ENCODE peak calls at places on chromosomes 5 and 9, in four cellular contexts. A is CD8-positive, alpha-beta T cell; K is right lobe of liver; N is colonic mucosa. M is an unnamed sample.

GRCh38 chr9:122016789-122017188 is 76.3 kb downstream of the TTLL11 start:
- DNase-seq in A (no peak), K (no peak), N (no peak), M (no peak)

GRCh38 chr9:130769004-130769403 is 66.0 kb upstream of the ABL1 start:
- DNase-seq in A (no peak), K (no peak), N (no peak), M (no peak)

GRCh38 chr5:87827561-87827960 is 414.8 kb upstream of the CCNH start:
- DNase-seq in A (no peak), K (no peak), N (no peak), M (no peak)

GRCh38 chr5:42636425-42636824 is 120.2 kb upstream of the CCDC152 start:
- DNase-seq in A (no peak), K (no peak), N (no peak), M (no peak)

GRCh38 chr5:137412136-137412535 is 87.0 kb downstream of the SPOCK1 start:
- DNase-seq in A (no peak), K (no peak), N (no peak), M (no peak)

GRCh38 chr5:15926586-15926985 is 253.0 kb downstream of the MARCHF11 start:
- DNase-seq in A (no peak), K (no peak), N (no peak), M (no peak)

GRCh38 chr5:23208959-23209431 is 298.4 kb upstream of the PRDM9 start:
- DNase-seq in A (no peak), K (no peak), N (no peak), M (no peak)

GRCh38 chr5:61332369-61332745 is 299 bp downstream of the ZSWIM6 start:
- DNase-seq in A (peak), K (peak), N (no peak), M (peak)

GRCh38 chr9:116899337-116900006 is 212.4 kb downstream of the TRIM32 start:
- DNase-seq in A (no peak), K (no peak), N (no peak), M (no peak)

GRCh38 chr5:16392718-16393117 is 72.9 kb downstream of the ZNF622 start:
- DNase-seq in A (no peak), K (no peak), N (no peak), M (no peak)

GRCh38 chr5:78360674-78361225 is 333 bp downstream of the SCAMP1 start:
- DNase-seq in A (peak), K (peak), N (peak), M (peak)

GRCh38 chr5:173573126-173573960 is 43.1 kb downstream of the BOD1 start:
- DNase-seq in A (peak), K (peak), N (peak), M (no peak)

GRCh38 chr5:143552680-143553079 is 149.2 kb upstream of the NR3C1 start:
- DNase-seq in A (no peak), K (no peak), N (no peak), M (no peak)

GRCh38 chr5:143551765-143552164 is 148.3 kb upstream of the NR3C1 start:
- DNase-seq in A (no peak), K (no peak), N (no peak), M (no peak)

GRCh38 chr5:143557061-143557818 is 153.8 kb upstream of the NR3C1 start:
- DNase-seq in A (no peak), K (no peak), N (no peak), M (no peak)

GRCh38 chr5:143554918-143555477 is 151.5 kb upstream of the NR3C1 start:
- DNase-seq in A (no peak), K (no peak), N (no peak), M (no peak)

GRCh38 chr5:143554194-143554717 is 150.8 kb upstream of the NR3C1 start:
- DNase-seq in A (no peak), K (no peak), N (no peak), M (no peak)
- H3K4me3 ChIP-seq in A (no peak), K (no peak), N (no peak), M (no peak)

DNA sequence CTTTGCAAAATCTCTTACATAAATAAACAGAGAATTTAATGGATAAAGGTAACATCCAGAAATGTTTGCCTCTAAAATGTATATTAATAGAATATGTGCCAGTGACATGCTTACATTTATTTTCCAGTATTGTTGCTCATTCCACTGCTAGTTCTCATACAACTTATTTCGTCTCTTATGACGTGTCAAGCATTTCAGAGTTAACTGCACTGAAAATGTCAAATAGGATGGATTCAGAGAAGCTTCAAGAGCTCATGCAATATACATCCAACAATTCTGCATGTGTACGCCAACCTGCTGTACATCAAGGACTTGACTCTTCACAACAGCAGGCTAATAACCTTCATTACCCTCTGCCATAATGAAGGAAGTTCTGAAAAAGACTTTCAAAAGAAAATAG is 386.2 kb upstream of the IZUMO3 start:
- DNase-seq in A (no peak), K (no peak), N (no peak), M (no peak)
- H3K27ac ChIP-seq in A (no peak), K (no peak), N (no peak), M (no peak)

GRCh38 chr9:112325127-112325526 is 8.3 kb downstream of the PTBP3 start:
- DNase-seq in A (no peak), K (no peak), N (no peak), M (no peak)

GRCh38 chr9:112326194-112326593 is 7.2 kb downstream of the PTBP3 start:
- DNase-seq in A (no peak), K (no peak), N (no peak), M (no peak)

GRCh38 chr9:112328545-112328944 is 4.9 kb downstream of the PTBP3 start:
- DNase-seq in A (no peak), K (no peak), N (no peak), M (no peak)

GRCh38 chr9:112325600-112325999 is 7.8 kb downstream of the PTBP3 start:
- DNase-seq in A (no peak), K (no peak), N (no peak), M (no peak)

DNA sequence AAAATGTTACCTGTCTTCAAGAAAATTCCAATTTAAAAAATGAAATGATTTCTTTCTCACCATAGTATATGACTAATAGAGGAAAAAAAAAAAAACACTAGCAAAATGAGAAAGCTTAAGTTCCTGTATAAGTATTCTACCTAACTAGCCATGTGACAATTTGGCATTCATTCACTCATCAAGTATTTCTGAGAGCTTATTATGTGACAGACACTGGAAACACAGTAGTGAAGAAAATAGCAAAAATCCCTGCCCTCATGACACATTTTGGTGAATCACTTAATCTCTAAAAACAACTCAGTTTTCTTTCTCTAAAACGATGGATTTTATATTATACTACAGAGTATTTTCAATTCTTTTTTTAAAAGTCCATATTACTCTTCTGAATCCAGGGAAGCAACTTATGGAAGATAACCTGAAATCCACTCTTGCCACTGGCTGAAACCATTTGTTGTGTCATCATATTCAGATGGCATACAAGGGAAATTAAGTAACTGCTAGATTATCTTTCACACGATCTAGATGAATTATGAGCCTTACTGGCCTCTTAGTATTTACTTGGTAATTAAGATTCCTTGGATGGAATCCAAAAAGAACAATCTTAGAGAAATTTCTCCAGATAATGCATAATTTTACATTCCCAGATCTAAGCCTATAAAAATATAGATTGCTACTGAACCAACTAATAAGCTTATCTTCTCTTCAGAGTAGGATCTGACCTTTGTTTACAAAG is 5.5 kb downstream of the PTBP3 start:
- DNase-seq in A (no peak), K (no peak), N (no peak), M (no peak)
- TF ChIP-seq CTCF in A (no peak), K (no peak), N (no peak), M (no peak)

GRCh38 chr9:9904021-9904420 is 708.8 kb downstream of the PTPRD start:
- DNase-seq in A (no peak), K (no peak), N (no peak), M (no peak)

DNA sequence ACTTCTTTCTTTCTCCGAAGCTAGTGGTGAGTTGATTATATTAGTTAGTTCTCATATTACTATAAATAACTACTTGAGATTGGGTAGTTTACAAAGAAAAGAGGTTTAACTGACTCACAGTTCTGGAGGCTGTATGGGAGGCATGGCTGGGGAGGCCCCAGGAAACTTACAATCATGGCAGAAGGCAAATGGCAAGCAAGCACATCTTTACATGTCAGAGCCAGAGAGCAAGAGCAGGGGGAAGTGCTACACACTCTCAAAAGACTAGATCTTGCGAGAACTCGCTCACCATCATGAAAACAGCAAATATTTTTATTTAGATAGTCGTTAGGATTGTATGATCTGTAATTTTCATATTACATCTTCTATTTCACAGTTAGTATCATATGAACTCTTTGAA is 711.2 kb downstream of the PTPRD start:
- DNase-seq in A (no peak), K (no peak), N (no peak), M (no peak)
- H3K4me3 ChIP-seq in A (no peak), K (no peak), N (no peak), M (no peak)

GRCh38 chr5:170681013-170681433 is 102.5 kb upstream of the GABRP start:
- DNase-seq in A (peak), K (no peak), N (no peak), M (no peak)
- H3K27ac ChIP-seq in A (no peak), K (no peak), N (no peak), M (no peak)

GRCh38 chr5:59296317-59297264 is 596.9 kb downstream of the PDE4D start:
- DNase-seq in A (no peak), K (no peak), N (no peak), M (no peak)

GRCh38 chr5:59299006-59299405 is 594.5 kb downstream of the PDE4D start:
- DNase-seq in A (no peak), K (no peak), N (no peak), M (no peak)

GRCh38 chr5:59300930-59301329 is 592.6 kb downstream of the PDE4D start:
- DNase-seq in A (no peak), K (no peak), N (no peak), M (no peak)

GRCh38 chr5:59301727-59302126 is 591.8 kb downstream of the PDE4D start:
- DNase-seq in A (no peak), K (no peak), N (no peak), M (no peak)
- TF ChIP-seq CTCF in A (no peak), K (no peak), N (no peak), M (no peak)

DNA sequence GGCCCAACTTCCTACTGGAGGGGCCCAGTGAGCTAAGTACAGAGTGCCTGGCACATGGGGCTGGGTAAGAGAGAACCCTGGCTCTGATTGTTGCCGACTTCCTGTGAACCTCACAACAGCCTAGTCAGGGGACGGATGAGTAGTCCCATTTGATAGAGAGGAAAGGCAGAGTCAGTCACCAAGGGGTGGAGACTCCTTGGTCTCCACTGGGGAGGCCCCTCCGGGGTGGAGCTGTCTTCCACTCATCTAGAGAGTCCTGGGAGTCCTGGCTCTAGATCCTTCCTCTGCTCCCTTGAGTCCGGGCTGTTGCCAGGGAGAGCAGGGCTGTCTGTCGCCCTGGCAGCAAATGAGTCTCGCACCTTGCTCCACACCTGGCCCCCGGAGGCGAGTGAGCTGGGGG is 8.0 kb downstream of the GRK6 start:
- DNase-seq in A (peak), K (no peak), N (no peak), M (no peak)
- H3K4me3 ChIP-seq in A (peak), K (no peak), N (no peak), M (no peak)

DNA sequence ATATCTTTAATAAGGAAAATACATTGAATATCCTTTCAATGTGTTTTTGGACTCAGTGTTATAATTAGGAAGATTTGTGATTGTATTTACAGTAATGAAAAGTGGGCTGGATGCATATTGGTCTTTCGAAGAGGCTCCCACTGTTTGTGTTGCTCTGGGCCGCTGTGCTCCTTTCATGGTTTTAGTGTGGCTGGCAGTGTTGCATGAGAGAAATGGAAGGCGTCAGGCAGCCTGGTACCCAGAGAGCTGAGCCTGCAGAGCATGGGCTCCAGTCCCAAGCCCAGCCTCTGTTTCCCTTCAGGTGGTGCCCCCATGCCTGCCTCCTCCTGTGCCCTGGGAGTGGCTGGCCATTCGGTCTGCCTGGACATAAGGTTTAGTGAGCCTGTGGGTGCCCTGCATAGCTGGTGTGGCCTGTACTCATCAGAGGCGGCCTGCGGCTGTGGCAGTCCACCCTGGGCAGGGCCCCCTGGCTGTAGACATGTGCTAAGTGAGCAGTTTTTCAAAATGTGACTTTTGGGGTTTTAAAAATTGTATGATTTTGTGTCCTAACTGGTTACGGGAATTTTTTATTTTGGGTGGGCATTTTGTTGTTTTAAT is 27.4 kb upstream of the FAM120AOS start:
- DNase-seq in A (no peak), K (no peak), N (no peak), M (no peak)
- H3K27ac ChIP-seq in A (no peak), K (no peak), N (no peak), M (no peak)

M was measured in RWPE2.